ENCODE peak calls at places on chromosomes 7 and 10, in six cellular contexts. F, D, A, W, E and U are unnamed samples.

GRCh38 chr10:43200538-43201390 is 62.5 kb downstream of the CSGALNACT2 start:
- DNase-seq in W (peak), D (no peak), E (no peak), F (no peak), A (no peak), U (no peak)

GRCh38 chr7:155205368-155206285 is 92.1 kb upstream of the INSIG1 start:
- DNase-seq in W (peak), A (peak), E (peak), D (peak), F (peak), U (peak)

GRCh38 chr7:34838329-34838728 is 180.3 kb downstream of the NPSR1 start:
- DNase-seq in D (no peak), A (no peak), F (no peak), W (no peak), E (no peak), U (no peak)

GRCh38 chr10:79244068-79244442 is 103.2 kb upstream of the PPIF start:
- DNase-seq in F (no peak), E (no peak), A (no peak), D (no peak), W (peak), U (no peak)

GRCh38 chr10:79070091-79070610 is 1.4 kb downstream of the ZMIZ1 start:
- DNase-seq in F (no peak), D (peak), E (peak), W (peak), A (no peak), U (no peak)

GRCh38 chr7:149620961-149621360 is 123.4 kb upstream of the ZNF746 start:
- DNase-seq in F (no peak), E (no peak), W (no peak), D (no peak), A (no peak), U (peak)

GRCh38 chr10:14803827-14804226 is 29.1 kb upstream of the FAM107B start:
- DNase-seq in F (no peak), W (no peak), E (no peak), D (no peak), A (no peak), U (no peak)

GRCh38 chr7:136308230-136308629 is 331.1 kb upstream of the MTPN start:
- DNase-seq in D (no peak), A (no peak), E (no peak), W (no peak), F (no peak), U (no peak)

GRCh38 chr10:75049316-75050285 is 61.9 kb upstream of the SAMD8 start:
- DNase-seq in F (peak), E (no peak), D (no peak), W (no peak), A (no peak), U (no peak)

GRCh38 chr10:124389613-124390361 is 28.9 kb downstream of the OAT start:
- DNase-seq in W (peak), A (no peak), F (no peak), D (no peak), E (no peak), U (no peak)

GRCh38 chr10:70909326-70909935 is 21.1 kb upstream of the PCBD1 start:
- DNase-seq in A (no peak), E (no peak), W (peak), D (no peak), F (peak), U (no peak)

GRCh38 chr10:114402871-114403544 is 1.3 kb downstream of the AFAP1L2 start:
- DNase-seq in F (no peak), E (no peak), W (no peak), D (no peak), A (peak), U (no peak)

GRCh38 chr10:86671985-86672710 is 3.8 kb downstream of the LDB3 start:
- DNase-seq in A (no peak), D (peak), W (no peak), E (peak), F (no peak), U (no peak)

GRCh38 chr10:50622497-50623298 is 1.1 kb downstream of the SGMS1 start:
- DNase-seq in F (no peak), E (peak), D (peak), W (peak), A (peak), U (no peak)

GRCh38 chr10:794382-794956 is 105.0 kb upstream of the DIP2C start:
- DNase-seq in D (no peak), W (no peak), A (no peak), F (no peak), E (no peak), U (no peak)

GRCh38 chr7:21508538-21508937 is 34.3 kb upstream of the DNAH11 start:
- DNase-seq in W (no peak), D (no peak), E (no peak), F (no peak), A (no peak), U (no peak)

GRCh38 chr10:89662596-89662995 is 17.6 kb upstream of the PANK1 start:
- DNase-seq in W (no peak), F (no peak), A (no peak), D (no peak), E (no peak), U (no peak)

GRCh38 chr10:74194999-74195398 is 44.0 kb downstream of the ADK start:
- DNase-seq in E (no peak), A (no peak), W (no peak), D (no peak), F (no peak), U (no peak)

GRCh38 chr7:725223-726005 is 1.1 kb upstream of the DNAAF5 start:
- DNase-seq in A (peak), F (no peak), W (no peak), E (peak), D (no peak), U (no peak)

GRCh38 chr10:132946806-132947530 is 4.6 kb upstream of the CFAP46 start:
- DNase-seq in F (no peak), E (no peak), D (no peak), W (peak), A (no peak), U (no peak)

GRCh38 chr7:193538-194256 is 1.3 kb downstream of the FAM20C start:
- DNase-seq in A (no peak), F (no peak), D (no peak), E (peak), W (no peak), U (no peak)

GRCh38 chr10:95242581-95243317 is 48.1 kb downstream of the PDLIM1 start:
- DNase-seq in F (no peak), E (peak), D (no peak), A (no peak), W (no peak), U (no peak)

GRCh38 chr7:43666938-43667337 is 62.4 kb downstream of the COA1 start:
- DNase-seq in E (no peak), W (no peak), D (no peak), A (no peak), F (no peak), U (no peak)

GRCh38 chr7:1531263-1531978 is 919 bp downstream of the MAFK start:
- DNase-seq in E (peak), F (no peak), A (no peak), W (no peak), D (peak), U (peak)

GRCh38 chr10:10164845-10165244 is 852.8 kb upstream of the CELF2 start:
- DNase-seq in W (no peak), E (no peak), F (no peak), A (no peak), D (no peak), U (no peak)

GRCh38 chr7:131899271-131900030 is 343.0 kb upstream of the PODXL start:
- DNase-seq in A (no peak), E (no peak), W (no peak), F (no peak), D (no peak), U (no peak)

GRCh38 chr10:44383749-44384600 is 922 bp downstream of the CXCL12 start:
- DNase-seq in W (peak), D (peak), F (peak), A (peak), E (peak), U (no peak)

GRCh38 chr7:85160223-85160622 is 26.6 kb downstream of the SEMA3D start:
- DNase-seq in E (no peak), D (no peak), A (peak), F (no peak), W (no peak), U (no peak)

GRCh38 chr7:21869785-21870402 is 75.8 kb downstream of the CDCA7L start:
- DNase-seq in W (no peak), A (peak), E (peak), D (no peak), F (no peak), U (no peak)

GRCh38 chr7:16918288-16918895 is 36.6 kb upstream of the AGR3 start:
- DNase-seq in W (no peak), D (no peak), A (no peak), F (no peak), E (peak), U (no peak)

GRCh38 chr10:1963341-1963740 is 226.0 kb upstream of the ADARB2 start:
- DNase-seq in W (no peak), A (no peak), F (no peak), E (no peak), D (no peak), U (no peak)

GRCh38 chr10:33122014-33122788 is 164.2 kb upstream of the ITGB1 start:
- DNase-seq in A (peak), F (no peak), E (peak), D (no peak), W (no peak), U (no peak)

GRCh38 chr7:158695726-158696452 is 8.7 kb downstream of the NCAPG2 start:
- DNase-seq in D (peak), F (no peak), E (peak), A (peak), W (no peak), U (peak)

GRCh38 chr7:94510582-94511456 is 1.2 kb downstream of the CASD1 start:
- DNase-seq in E (peak), A (peak), F (no peak), W (peak), D (no peak), U (peak)

GRCh38 chr10:33524966-33525365 is 190.5 kb upstream of the NRP1 start:
- DNase-seq in D (no peak), F (no peak), E (no peak), A (no peak), W (no peak), U (no peak)

GRCh38 chr7:138449580-138449979 is 10.5 kb upstream of the TRIM24 start:
- DNase-seq in A (no peak), D (no peak), E (no peak), W (no peak), F (no peak), U (no peak)

DNA sequence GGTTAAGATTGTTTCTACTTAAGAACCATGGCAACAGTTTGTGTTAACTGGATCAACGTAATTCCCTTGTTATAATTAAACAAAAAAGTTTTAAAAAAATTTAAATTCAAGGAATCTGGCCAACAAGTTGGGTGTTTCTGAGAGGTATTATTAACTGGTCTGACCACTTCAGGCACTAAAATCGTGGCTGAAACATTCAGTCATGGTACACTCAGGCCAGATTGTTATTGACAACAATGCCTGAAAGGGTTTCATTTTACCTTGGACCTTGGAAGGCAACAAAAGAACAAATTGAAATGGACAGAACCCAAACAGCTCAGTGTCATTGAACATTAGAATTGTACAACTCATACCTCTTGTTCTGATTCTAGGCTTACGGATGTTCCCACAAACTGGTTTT is 103.3 kb upstream of the ARMC3 start:
- DNase-seq in A (no peak), E (no peak), F (no peak), D (no peak), W (no peak), U (no peak)
- H3K27ac ChIP-seq in A (peak), E (no peak), F (peak), D (no peak), W (no peak), U (no peak)

GRCh38 chr7:45888185-45888992 is at the start of gene IGFBP1:
- DNase-seq in W (no peak), A (no peak), E (peak), D (no peak), F (no peak), U (no peak)
- H3K4me3 ChIP-seq in W (no peak), A (peak), E (peak), D (peak), F (peak), U (no peak)

GRCh38 chr7:143177374-143178119 is 5.7 kb upstream of the TAS2R39 start:
- DNase-seq in E (no peak), F (no peak), D (no peak), W (no peak), A (no peak), U (no peak)

GRCh38 chr7:143172354-143172753 is 10.9 kb upstream of the TAS2R39 start:
- DNase-seq in D (no peak), W (peak), E (no peak), F (no peak), A (no peak), U (no peak)

GRCh38 chr7:143176128-143176527 is 7.1 kb upstream of the TAS2R39 start:
- DNase-seq in W (no peak), A (no peak), F (no peak), E (no peak), D (no peak), U (no peak)

GRCh38 chr7:143171697-143172096 is 11.5 kb upstream of the TAS2R39 start:
- DNase-seq in F (no peak), W (no peak), E (no peak), D (no peak), A (no peak), U (no peak)
- H3K27ac ChIP-seq in F (no peak), W (no peak), E (no peak), D (no peak), A (no peak), U (no peak)

DNA sequence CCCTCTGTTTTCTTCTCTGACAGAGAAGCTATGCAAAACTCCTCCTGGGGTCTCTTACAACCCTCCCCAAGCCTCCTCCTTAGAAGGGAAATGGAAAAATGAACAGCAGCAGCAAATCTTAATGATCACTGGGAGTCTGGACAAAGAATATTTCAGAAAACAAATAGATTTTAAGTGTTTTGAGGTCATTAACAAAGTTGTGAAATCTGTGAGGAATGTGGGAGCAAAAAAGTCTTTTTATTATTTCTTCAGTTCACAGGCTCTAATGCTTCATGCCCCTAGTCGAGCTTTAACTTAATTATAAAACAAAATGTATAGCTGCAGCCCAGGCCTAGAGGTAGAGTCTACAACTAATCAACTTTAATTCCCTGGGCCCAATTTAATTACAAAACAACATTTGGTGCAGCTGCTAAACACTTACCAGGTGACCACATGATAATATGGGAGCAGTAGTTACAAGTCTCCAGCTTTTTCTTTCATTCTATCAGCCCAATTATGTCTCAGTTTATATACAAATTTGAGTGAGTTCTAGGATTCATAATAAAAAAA is 293.2 kb downstream of the THSD7A start:
- DNase-seq in A (no peak), W (no peak), F (no peak), E (no peak), D (no peak), U (no peak)
- H3K4me3 ChIP-seq in A (no peak), W (no peak), F (no peak), E (no peak), D (no peak), U (no peak)

GRCh38 chr10:102779680-102780079 is 35.9 kb downstream of the WBP1L start:
- DNase-seq in D (no peak), A (no peak), E (peak), W (no peak), F (no peak), U (no peak)
- H3K27ac ChIP-seq in D (no peak), A (peak), E (peak), W (no peak), F (peak), U (no peak)

DNA sequence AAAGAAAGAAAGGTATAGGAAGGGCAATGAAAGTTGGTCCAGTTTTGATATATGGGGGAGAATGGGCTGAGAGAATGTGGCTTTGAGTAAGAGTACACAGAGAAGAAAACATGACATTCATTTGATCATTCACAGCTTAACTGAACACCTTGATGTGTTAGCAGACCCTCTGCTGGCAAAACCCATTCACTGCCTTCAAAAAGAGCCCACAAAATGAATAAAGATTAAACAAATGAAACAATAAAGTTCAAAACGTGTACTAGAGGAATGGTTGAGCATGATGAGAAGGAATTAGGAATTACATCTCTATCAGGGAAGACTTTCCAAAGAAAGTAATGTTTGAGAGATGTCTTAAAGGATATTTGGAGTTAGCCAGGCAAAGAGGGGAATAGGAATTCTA is 2.1 kb downstream of the WEE2 start:
- DNase-seq in D (no peak), W (no peak), A (no peak), F (no peak), E (no peak), U (no peak)
- H3K4me3 ChIP-seq in D (no peak), W (no peak), A (no peak), F (no peak), E (no peak), U (no peak)

GRCh38 chr10:101273736-101274135 is 44.5 kb upstream of the LBX1 start:
- DNase-seq in F (no peak), A (no peak), E (no peak), W (no peak), D (no peak), U (no peak)
- H3K27ac ChIP-seq in F (no peak), A (no peak), E (no peak), W (no peak), D (no peak), U (no peak)

DNA sequence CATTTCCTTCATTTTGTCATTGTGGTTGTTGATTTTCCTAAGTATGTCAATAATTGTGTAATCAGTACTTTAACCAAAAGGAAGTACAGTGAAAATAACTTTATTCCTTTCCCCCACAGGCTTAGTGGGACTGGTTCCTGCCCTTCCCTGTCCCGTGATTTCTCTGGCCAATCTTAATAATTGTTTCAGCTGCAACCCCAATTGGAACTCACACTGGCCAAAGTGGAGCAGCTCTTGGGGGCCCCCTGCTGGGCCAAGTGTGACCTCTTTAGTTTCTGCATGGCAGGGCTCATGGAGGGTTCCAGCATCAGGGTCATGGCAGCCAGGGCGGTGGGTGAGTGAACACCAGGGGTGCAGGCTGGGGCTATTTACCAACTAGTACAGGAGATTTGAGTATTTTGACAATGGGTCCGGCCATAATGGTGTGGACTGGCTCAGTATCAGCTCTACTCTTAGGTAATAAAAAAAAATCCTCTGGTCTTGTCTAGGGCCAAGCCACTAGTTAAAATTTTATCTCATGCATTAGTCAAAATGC is 31.7 kb downstream of the CYCS start:
- DNase-seq in W (peak), E (peak), D (peak), F (no peak), A (peak), U (peak)
- H3K4me3 ChIP-seq in W (no peak), E (no peak), D (no peak), F (no peak), A (no peak), U (no peak)

GRCh38 chr7:127751062-127751722 is 99.2 kb downstream of the SND1 start:
- DNase-seq in W (no peak), F (no peak), E (no peak), A (peak), D (no peak), U (no peak)

GRCh38 chr7:127755529-127755928 is 103.5 kb downstream of the SND1 start:
- DNase-seq in F (no peak), A (no peak), D (no peak), W (no peak), E (no peak), U (no peak)

GRCh38 chr7:127754457-127754856 is 102.5 kb downstream of the SND1 start:
- DNase-seq in E (no peak), A (no peak), D (no peak), W (no peak), F (no peak), U (no peak)

GRCh38 chr7:127752829-127753228 is 100.8 kb downstream of the SND1 start:
- DNase-seq in W (no peak), F (no peak), A (no peak), E (no peak), D (no peak), U (no peak)

DNA sequence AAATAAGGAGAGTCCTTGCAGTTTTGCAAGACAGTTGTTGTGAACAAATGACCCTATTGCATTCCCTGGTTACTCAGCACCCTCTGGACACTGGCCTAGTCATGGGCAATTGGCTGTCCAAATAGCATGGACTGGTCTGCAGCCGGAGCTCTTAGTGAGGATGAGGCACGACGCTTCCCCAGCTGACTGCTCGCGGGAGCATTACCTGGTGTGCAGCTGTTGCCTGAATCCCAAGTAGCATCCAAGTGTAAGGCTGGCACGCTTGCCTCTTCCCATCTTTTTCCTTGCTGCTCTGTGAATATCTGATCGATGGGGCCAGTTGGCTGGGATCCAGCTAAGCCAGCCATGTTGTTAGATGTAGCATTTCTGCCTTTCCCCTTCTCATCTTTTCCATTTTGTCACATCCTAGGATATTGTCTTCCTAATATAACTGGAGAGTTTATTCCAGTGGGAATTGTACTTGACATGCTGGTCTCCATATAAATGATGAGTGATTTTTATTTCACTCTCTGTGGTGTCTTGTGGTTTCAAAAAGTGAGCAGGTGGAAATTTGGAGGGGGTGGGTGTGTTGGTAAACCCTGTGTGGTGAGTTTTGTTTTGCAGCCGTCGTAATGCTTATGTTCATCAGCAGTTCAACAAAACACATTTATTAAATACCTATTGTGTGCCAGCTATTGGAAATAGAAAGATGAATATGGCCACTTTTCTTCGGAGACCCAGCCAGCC is 99.9 kb downstream of the SND1 start:
- DNase-seq in E (no peak), A (peak), W (no peak), D (no peak), F (no peak), U (no peak)
- H3K27ac ChIP-seq in E (no peak), A (no peak), W (no peak), D (no peak), F (no peak), U (no peak)